ENCODE peak calls at places on chromosomes 13 and 19, in six cellular contexts. One of them, this sample, is unnamed.

GRCh38 chr13:110156186-110157065 is 150.5 kb downstream of the COL4A1 start:
- DNase-seq in neural crest cell: no peak
- DNase-seq in amniotic stem cell: no peak
- DNase-seq in A172: no peak
- DNase-seq in activated naive CD4-positive, alpha-beta T cell: no peak
- DNase-seq in HTR-8/SVneo: no peak
- DNase-seq in this sample: peak; percentile 52

GRCh38 chr13:46160065-46160464 is 21.9 kb downstream of the LCP1 start:
- DNase-seq in neural crest cell: no peak
- DNase-seq in amniotic stem cell: no peak
- DNase-seq in A172: no peak
- DNase-seq in activated naive CD4-positive, alpha-beta T cell: no peak
- DNase-seq in HTR-8/SVneo: no peak
- DNase-seq in this sample: no peak

GRCh38 chr19:13441810-13442512 is 64.3 kb downstream of the CACNA1A start:
- DNase-seq in neural crest cell: peak; percentile 73
- DNase-seq in amniotic stem cell: no peak
- DNase-seq in A172: peak; percentile 62
- DNase-seq in activated naive CD4-positive, alpha-beta T cell: peak; percentile 18
- DNase-seq in HTR-8/SVneo: peak; percentile 56
- DNase-seq in this sample: no peak

GRCh38 chr13:46297338-46297737 is 85.6 kb downstream of the LRRC63 start:
- DNase-seq in neural crest cell: no peak
- DNase-seq in amniotic stem cell: no peak
- DNase-seq in A172: no peak
- DNase-seq in activated naive CD4-positive, alpha-beta T cell: no peak
- DNase-seq in HTR-8/SVneo: no peak
- DNase-seq in this sample: no peak

GRCh38 chr13:85313761-85314503 is 485.3 kb downstream of the SLITRK6 start:
- DNase-seq in neural crest cell: no peak
- DNase-seq in amniotic stem cell: no peak
- DNase-seq in A172: peak; percentile 57
- DNase-seq in activated naive CD4-positive, alpha-beta T cell: no peak
- DNase-seq in HTR-8/SVneo: peak; percentile 21
- DNase-seq in this sample: no peak

GRCh38 chr19:48393559-48394330 is at the start of gene GRIN2D:
- DNase-seq in neural crest cell: peak; percentile 45
- DNase-seq in amniotic stem cell: no peak
- DNase-seq in A172: no peak
- DNase-seq in activated naive CD4-positive, alpha-beta T cell: no peak
- DNase-seq in HTR-8/SVneo: no peak
- DNase-seq in this sample: no peak

GRCh38 chr19:53789708-53790678 is 34.1 kb downstream of the NLRP12 start:
- DNase-seq in neural crest cell: no peak
- DNase-seq in amniotic stem cell: no peak
- DNase-seq in A172: no peak
- DNase-seq in activated naive CD4-positive, alpha-beta T cell: no peak
- DNase-seq in HTR-8/SVneo: no peak
- DNase-seq in this sample: no peak

GRCh38 chr13:43805071-43805468 is 18.3 kb upstream of the ENOX1 start:
- DNase-seq in neural crest cell: no peak
- DNase-seq in amniotic stem cell: peak; percentile 82
- DNase-seq in A172: peak; percentile 93
- DNase-seq in activated naive CD4-positive, alpha-beta T cell: no peak
- DNase-seq in HTR-8/SVneo: no peak
- DNase-seq in this sample: no peak